ENCODE peak calls at places on chromosomes 7 and 10, in ten cellular contexts. D is T-helper 2 cell; J is NCI-H2029; G is breast epithelium; V is right cardiac atrium; B is activated naive CD4-positive, alpha-beta T cell treated with Interleukin-2 at 50 U/mL for 16 hours; Y is GM12865; S is K562; K is Daoy; O is GM04504. I is an unnamed sample.

GRCh38 chr7:145919712-145920111 is 196.9 kb upstream of the CNTNAP2 start:
- DNase-seq in D (no peak), J (no peak), G (no peak), V (no peak), B (no peak), Y (no peak), S (no peak), K (no peak), O (no peak), I (no peak)

GRCh38 chr10:72893136-72893798 is at the start of gene OIT3:
- DNase-seq in D (no peak), J (no peak), G (no peak), V (no peak), B (no peak), Y (no peak), S (no peak), K (no peak), O (no peak), I (no peak)

GRCh38 chr10:122034149-122034756 is 45.3 kb downstream of the TACC2 start:
- DNase-seq in D (no peak), J (no peak), G (no peak), V (no peak), B (no peak), Y (no peak), S (no peak), K (peak), O (peak), I (no peak)

GRCh38 chr7:137967143-137968018 is 34.5 kb downstream of the CREB3L2 start:
- DNase-seq in D (no peak), J (no peak), G (no peak), V (no peak), B (no peak), Y (no peak), S (peak), K (peak), O (no peak), I (no peak)

GRCh38 chr10:50362547-50363125 is 111.3 kb upstream of the ASAH2 start:
- DNase-seq in D (no peak), J (peak), G (no peak), V (no peak), B (no peak), Y (peak), S (no peak), K (no peak), O (no peak), I (no peak)

GRCh38 chr7:107661081-107661864 is 645 bp downstream of the SLC26A4 start:
- DNase-seq in D (peak), J (peak), G (peak), V (peak), B (peak), Y (peak), S (no peak), K (peak), O (no peak), I (peak)

GRCh38 chr7:73703985-73704639 is 15.4 kb downstream of the STX1A start:
- DNase-seq in D (no peak), J (peak), G (no peak), V (peak), B (peak), Y (no peak), S (peak), K (peak), O (no peak), I (peak)

GRCh38 chr10:130013263-130013937 is 49.3 kb upstream of the EBF3 start:
- DNase-seq in D (no peak), J (no peak), G (no peak), V (no peak), B (no peak), Y (no peak), S (no peak), K (no peak), O (no peak), I (no peak)

GRCh38 chr7:122092964-122093797 is 50.9 kb downstream of the AASS start:
- DNase-seq in D (peak), J (peak), G (peak), V (peak), B (peak), Y (peak), S (peak), K (peak), O (peak), I (peak)

GRCh38 chr10:33237736-33238624 is 96.5 kb downstream of the NRP1 start:
- DNase-seq in D (no peak), J (no peak), G (peak), V (no peak), B (no peak), Y (no peak), S (no peak), K (peak), O (peak), I (no peak)

GRCh38 chr10:31071232-31071999 is 39.8 kb upstream of the ZNF438 start:
- DNase-seq in D (no peak), J (no peak), G (no peak), V (no peak), B (no peak), Y (no peak), S (no peak), K (peak), O (peak), I (no peak)

I was measured in BE2C.